ENCODE peak calls at places on chromosomes 4 and X, in five cellular contexts. Y is SK-N-SH, R is K562, D is HepG2, P is GM12878. L is an unnamed sample.
A peak's percentile ranks its signal among the peaks of the same experiment; 100 is the strongest.

GRCh38 chrX:85024044-85024443 is 20.4 kb downstream of the APOOL start:
- DNase-seq in Y (no peak), R (no peak), D (no peak), P (no peak), L (no peak)

GRCh38 chrX:34873500-34874225 is 68.9 kb upstream of the FAM47B start:
- DNase-seq in Y (no peak), R (no peak), D (no peak), P (no peak), L (no peak)

GRCh38 chrX:129651756-129652564 is 2.8 kb downstream of the APLN start:
- DNase-seq in Y (no peak), R (no peak), D (no peak), P (no peak), L (no peak)

GRCh38 chr4:53620956-53621355 is 29.7 kb upstream of the LNX1 start:
- DNase-seq in Y (no peak), R (no peak), D (no peak), P (no peak), L (no peak)

GRCh38 chr4:168853770-168854169 is 156.3 kb downstream of the CBR4 start:
- DNase-seq in Y (no peak), R (no peak), D (no peak), P (peak; percentile 15), L (no peak)

GRCh38 chr4:109729155-109729562 is 711 bp downstream of the PLA2G12A start:
- DNase-seq in Y (no peak), R (peak; percentile 54), D (no peak), P (no peak), L (peak; percentile 21)

GRCh38 chr4:137531951-137532868 is at the start of gene PCDH18:
- DNase-seq in Y (peak; percentile 59), R (no peak), D (no peak), P (peak; percentile 15), L (peak; percentile 64)

GRCh38 chr4:125266901-125267601 is 47.7 kb upstream of the FAT4 start:
- DNase-seq in Y (no peak), R (no peak), D (no peak), P (no peak), L (no peak)

GRCh38 chr4:94339779-94340178 is 2.9 kb downstream of the HPGDS start:
- DNase-seq in Y (no peak), R (no peak), D (no peak), P (no peak), L (no peak)

GRCh38 chrX:49230500-49231232 is 2.5 kb downstream of the CACNA1F start:
- DNase-seq in Y (no peak), R (peak; percentile 88), D (peak; percentile 9), P (no peak), L (no peak)

GRCh38 chr4:8221476-8221875 is 22.4 kb downstream of the SH3TC1 start:
- DNase-seq in Y (peak; percentile 80), R (no peak), D (no peak), P (peak; percentile 46), L (no peak)

GRCh38 chr4:112099701-112100289 is 45.5 kb upstream of the FAM241A start:
- DNase-seq in Y (peak; percentile 52), R (peak; percentile 51), D (peak; percentile 57), P (peak; percentile 27), L (peak; percentile 30)

GRCh38 chr4:100417565-100417964 is 100.3 kb downstream of the EMCN start:
- DNase-seq in Y (peak; percentile 3), R (no peak), D (no peak), P (no peak), L (no peak)

GRCh38 chrX:71533850-71534515 is 1.1 kb downstream of the OGT start:
- DNase-seq in Y (peak; percentile 42), R (peak; percentile 59), D (peak; percentile 7), P (no peak), L (peak; percentile 20)

GRCh38 chr4:108058685-108059440 is 69.2 kb downstream of the HADH start:
- DNase-seq in Y (no peak), R (no peak), D (peak; percentile 27), P (no peak), L (no peak)

GRCh38 chr4:100087743-100088142 is 102.5 kb downstream of the DDIT4L start:
- DNase-seq in Y (no peak), R (no peak), D (no peak), P (no peak), L (no peak)

DNA sequence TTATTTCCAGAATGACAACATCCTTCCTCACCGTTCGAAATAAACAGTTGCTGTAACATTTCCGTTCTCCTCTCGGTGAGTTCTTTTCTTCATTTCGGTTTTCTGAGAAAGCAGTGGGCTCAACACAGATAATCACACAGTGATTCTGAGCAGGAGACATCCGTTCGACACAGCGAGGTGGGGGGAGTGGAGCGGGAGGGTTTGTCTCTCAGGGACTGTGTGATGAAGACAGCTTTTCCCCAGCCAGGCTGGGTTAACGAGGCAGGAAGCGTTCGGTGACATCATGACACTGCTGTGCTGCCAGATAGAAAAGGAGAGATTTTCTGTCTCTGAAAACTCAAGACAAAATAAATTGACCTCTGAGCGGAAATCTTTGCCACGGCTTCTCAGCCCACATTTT is 119.3 kb downstream of the CRLF2 start:
- DNase-seq in Y (no peak), R (no peak), D (no peak), P (no peak), L (no peak)
- TF ChIP-seq FOXM1 in Y (no peak), R (no peak), D (no peak), P (no peak), L (no peak)

DNA sequence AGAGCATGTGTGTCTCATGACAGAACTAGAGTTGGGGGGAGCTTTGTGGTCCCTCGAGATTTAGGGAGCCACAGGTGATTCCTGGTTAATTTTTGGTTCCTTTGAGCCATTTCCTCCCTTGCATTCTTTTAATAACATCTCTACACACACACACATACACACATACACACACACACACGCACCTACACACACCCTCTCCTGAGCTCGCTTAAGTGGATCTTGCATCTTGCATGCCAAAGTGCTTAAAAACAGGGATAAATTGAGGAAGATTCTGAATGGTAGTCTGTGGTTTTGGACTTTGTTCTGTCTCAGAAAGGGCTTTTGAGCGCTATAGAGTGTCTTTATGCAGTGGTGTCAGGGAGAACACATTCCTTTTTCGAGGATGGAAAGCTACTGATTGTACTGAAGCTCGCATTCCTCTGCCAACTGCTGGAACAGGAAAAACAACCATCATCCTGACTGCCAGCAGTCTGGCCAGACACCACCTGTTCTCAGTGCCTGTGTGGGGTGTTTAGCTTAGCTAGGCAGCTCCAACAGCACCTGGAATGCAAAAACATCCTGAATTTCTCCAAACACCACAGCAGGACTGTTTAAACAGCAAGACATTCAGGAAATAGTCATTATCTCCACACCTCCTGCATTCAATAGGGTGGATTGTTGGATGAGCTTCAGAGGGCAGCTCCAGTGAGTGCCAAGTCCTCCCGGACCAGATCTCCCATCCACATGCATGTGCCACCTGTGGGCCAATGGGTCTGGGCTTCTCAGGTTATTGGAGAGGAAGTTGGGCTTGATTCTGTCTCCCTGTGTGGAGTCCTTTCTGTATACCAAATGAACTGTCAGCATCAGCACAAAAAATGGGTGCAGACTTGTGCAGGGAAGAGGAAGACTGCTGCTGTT is 21.9 kb upstream of the IGFBP7 start:
- DNase-seq in Y (no peak), R (no peak), D (peak; percentile 18), P (no peak), L (no peak)
- TF ChIP-seq FOXM1 in Y (no peak), R (no peak), D (no peak), P (no peak), L (no peak)

DNA sequence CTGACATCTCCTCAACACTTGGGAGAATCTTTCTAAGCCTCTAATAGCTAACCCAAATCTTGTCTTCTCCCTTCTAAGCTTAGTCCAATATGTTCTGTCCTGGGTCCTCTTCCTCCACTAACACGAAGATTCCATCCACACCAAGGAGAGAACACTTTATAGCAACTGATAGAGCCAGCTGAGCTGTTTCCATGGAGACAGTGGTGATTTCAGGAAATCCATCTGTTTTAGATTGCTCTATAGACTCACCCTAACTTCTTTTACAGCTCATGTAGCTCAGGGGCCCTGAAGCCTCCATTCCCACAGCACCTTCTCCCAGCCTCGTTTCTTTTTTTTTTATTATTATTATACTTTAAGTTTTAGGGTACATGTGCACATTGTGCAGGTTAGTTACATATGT is 37.3 kb downstream of the SCD5 start:
- DNase-seq in Y (no peak), R (no peak), D (no peak), P (no peak), L (no peak)
- TF ChIP-seq FOXM1 in Y (no peak), R (no peak), D (no peak), P (no peak), L (no peak)

GRCh38 chr4:27121830-27122229 is 261.2 kb downstream of the STIM2 start:
- DNase-seq in Y (no peak), R (no peak), D (no peak), P (no peak), L (no peak)
- TF ChIP-seq FOXM1 in Y (no peak), R (no peak), D (no peak), P (no peak), L (no peak)